ENCODE peak calls at places on chromosomes 1 and 21, in six cellular contexts. O is AML-193, M is NCI-H510A, Z is WTC11, C is KBM-7, K is dorsolateral prefrontal cortex. H is an unnamed sample.

GRCh38 chr1:243580072-243580471 is 270.0 kb downstream of the AKT3 start:
- DNase-seq in O (no peak), C (no peak), Z (no peak), K (no peak), M (no peak), H (no peak)

GRCh38 chr1:180927841-180928240 is 15.1 kb downstream of the KIAA1614 start:
- DNase-seq in M (no peak), K (peak; percentile 70), C (no peak), Z (no peak), O (no peak), H (no peak)

GRCh38 chr1:117674521-117675400 is 68.9 kb downstream of the TENT5C start:
- DNase-seq in O (peak; percentile 63), K (no peak), M (no peak), Z (no peak), C (peak; percentile 80), H (no peak)

GRCh38 chr1:206748348-206749034 is 22.1 kb upstream of the IL19 start:
- DNase-seq in K (no peak), Z (no peak), M (no peak), C (no peak), O (peak; percentile 36), H (no peak)

GRCh38 chr1:101506541-101507164 is 269.8 kb downstream of the S1PR1 start:
- DNase-seq in Z (peak; percentile 24), M (no peak), O (peak; percentile 30), K (no peak), C (peak; percentile 42), H (peak; percentile 52)

GRCh38 chr1:175318633-175319032 is 126.1 kb upstream of the KIAA0040 start:
- DNase-seq in K (no peak), C (no peak), Z (no peak), O (no peak), M (no peak), H (no peak)

GRCh38 chr1:155117610-155118009 is 10.1 kb upstream of the EFNA1 start:
- DNase-seq in K (no peak), Z (no peak), C (no peak), O (no peak), M (peak; percentile 41), H (no peak)

GRCh38 chr1:93079685-93080141 is 630 bp downstream of the MTF2 start:
- DNase-seq in C (no peak), M (peak; percentile 27), O (no peak), Z (peak; percentile 53), K (peak; percentile 31), H (peak; percentile 45)

GRCh38 chr1:21865609-21865942 is 53.5 kb downstream of the LDLRAD2 start:
- DNase-seq in M (no peak), Z (no peak), O (no peak), C (no peak), K (no peak), H (no peak)

GRCh38 chr1:85359874-85360708 is 83.7 kb upstream of the BCL10 start:
- DNase-seq in Z (no peak), O (no peak), C (no peak), K (no peak), M (no peak), H (no peak)

GRCh38 chr21:36766511-36766910 is 67.6 kb downstream of the SIM2 start:
- DNase-seq in O (no peak), Z (no peak), K (no peak), C (no peak), M (no peak), H (no peak)

GRCh38 chr1:219529116-219529515 is 83.8 kb downstream of the ZC3H11B start:
- DNase-seq in M (no peak), Z (peak; percentile 31), C (no peak), O (no peak), K (no peak), H (no peak)

GRCh38 chr1:55481634-55482033 is 266.5 kb upstream of the USP24 start:
- DNase-seq in K (no peak), M (no peak), C (no peak), O (no peak), Z (no peak), H (no peak)